ENCODE peak calls at places on chromosomes 2 and 18, in five cellular contexts. S is amygdala; L is activated CD4-positive, CD25-positive, alpha-beta regulatory T cell treated with anti-CD3 and anti-CD28 coated beads, Interleukin-2, amount 50 U/mL, for 72 hours; X is T-helper 9 cell; G is kidney. M is an unnamed sample.

GRCh38 chr18:58527116-58528010 is 101.5 kb downstream of the ALPK2 start:
- DNase-seq in S (no peak), L (no peak), X (no peak), G (no peak), M (peak; percentile 25)

GRCh38 chr18:31736630-31737029 is 24.1 kb downstream of the SLC25A52 start:
- DNase-seq in S (no peak), L (no peak), X (no peak), G (no peak), M (no peak)

GRCh38 chr2:149420053-149420963 is 89.9 kb downstream of the LYPD6 start:
- DNase-seq in S (no peak), L (no peak), X (no peak), G (no peak), M (no peak)

GRCh38 chr2:164826293-164827243 is 15.1 kb downstream of the COBLL1 start:
- DNase-seq in S (no peak), L (no peak), X (no peak), G (no peak), M (peak; percentile 54)

GRCh38 chr2:208608436-208608835 is 201.8 kb downstream of the PTH2R start:
- DNase-seq in S (no peak), L (no peak), X (no peak), G (no peak), M (no peak)

GRCh38 chr2:208935531-208935930 is 488.3 kb upstream of the MAP2 start:
- DNase-seq in S (no peak), L (no peak), X (no peak), G (no peak), M (no peak)

GRCh38 chr2:158464426-158465281 is 7.9 kb downstream of the PKP4 start:
- DNase-seq in S (no peak), L (no peak), X (no peak), G (no peak), M (no peak)

GRCh38 chr2:174023591-174024523 is 58.7 kb upstream of the SP3 start:
- DNase-seq in S (no peak), L (peak; percentile 45), X (no peak), G (no peak), M (peak; percentile 72)

GRCh38 chr2:67510745-67511144 is 113.6 kb downstream of the ETAA1 start:
- DNase-seq in S (no peak), L (no peak), X (no peak), G (no peak), M (no peak)

GRCh38 chr18:70464343-70465114 is 175.7 kb downstream of the SOCS6 start:
- DNase-seq in S (peak; percentile 68), L (peak; percentile 32), X (peak; percentile 9), G (peak; percentile 86), M (peak; percentile 84)

GRCh38 chr18:63465059-63465458 is 11.7 kb upstream of the SERPINB5 start:
- DNase-seq in S (no peak), L (no peak), X (no peak), G (no peak), M (no peak)

GRCh38 chr2:200484934-200485333 is 24.9 kb downstream of the KCTD18 start:
- DNase-seq in S (no peak), L (no peak), X (no peak), G (no peak), M (no peak)

M was measured in AG20443.